ENCODE peak calls at places on chromosomes 3 and 15, in five cellular contexts. One of them, this sample, is unnamed.

GRCh38 chr3:14608298-14608697 is 43.3 kb upstream of the CCDC174 start:
- ATAC-seq in gastroesophageal sphincter: no peak
- ATAC-seq in natural killer cell: no peak
- ATAC-seq in activated CD4-positive, CD25-positive, alpha-beta regulatory T cell treated with anti-CD3 and anti-CD28 coated beads, Interleukin-2, amount 50 U/mL, for 24 hours: no peak
- ATAC-seq in upper lobe of right lung: no peak
- ATAC-seq in this sample: no peak

GRCh38 chr3:122974764-122975162 is 52.8 kb downstream of the SEMA5B start:
- ATAC-seq in gastroesophageal sphincter: no peak
- ATAC-seq in natural killer cell: no peak
- ATAC-seq in activated CD4-positive, CD25-positive, alpha-beta regulatory T cell treated with anti-CD3 and anti-CD28 coated beads, Interleukin-2, amount 50 U/mL, for 24 hours: no peak
- ATAC-seq in upper lobe of right lung: no peak
- ATAC-seq in this sample: peak

GRCh38 chr15:98953950-98954349 is 53.6 kb downstream of the PGPEP1L start:
- ATAC-seq in gastroesophageal sphincter: peak
- ATAC-seq in natural killer cell: no peak
- ATAC-seq in activated CD4-positive, CD25-positive, alpha-beta regulatory T cell treated with anti-CD3 and anti-CD28 coated beads, Interleukin-2, amount 50 U/mL, for 24 hours: no peak
- ATAC-seq in upper lobe of right lung: peak
- ATAC-seq in this sample: no peak

GRCh38 chr3:192597511-192597910 is 129.8 kb downstream of the FGF12 start:
- ATAC-seq in gastroesophageal sphincter: no peak
- ATAC-seq in natural killer cell: no peak
- ATAC-seq in activated CD4-positive, CD25-positive, alpha-beta regulatory T cell treated with anti-CD3 and anti-CD28 coated beads, Interleukin-2, amount 50 U/mL, for 24 hours: no peak
- ATAC-seq in upper lobe of right lung: peak
- ATAC-seq in this sample: no peak

GRCh38 chr3:13260259-13261103 is 159.6 kb downstream of the NUP210 start:
- ATAC-seq in gastroesophageal sphincter: no peak
- ATAC-seq in natural killer cell: no peak
- ATAC-seq in activated CD4-positive, CD25-positive, alpha-beta regulatory T cell treated with anti-CD3 and anti-CD28 coated beads, Interleukin-2, amount 50 U/mL, for 24 hours: no peak
- ATAC-seq in upper lobe of right lung: no peak
- ATAC-seq in this sample: no peak

GRCh38 chr3:182810574-182811268 is 17.4 kb downstream of the ATP11B start:
- ATAC-seq in gastroesophageal sphincter: no peak
- ATAC-seq in natural killer cell: no peak
- ATAC-seq in activated CD4-positive, CD25-positive, alpha-beta regulatory T cell treated with anti-CD3 and anti-CD28 coated beads, Interleukin-2, amount 50 U/mL, for 24 hours: peak
- ATAC-seq in upper lobe of right lung: no peak
- ATAC-seq in this sample: peak

GRCh38 chr15:84961114-84961452 is 20.6 kb upstream of the PDE8A start:
- ATAC-seq in gastroesophageal sphincter: no peak
- ATAC-seq in natural killer cell: no peak
- ATAC-seq in activated CD4-positive, CD25-positive, alpha-beta regulatory T cell treated with anti-CD3 and anti-CD28 coated beads, Interleukin-2, amount 50 U/mL, for 24 hours: no peak
- ATAC-seq in upper lobe of right lung: no peak
- ATAC-seq in this sample: no peak

GRCh38 chr3:25468866-25469319 is 40.8 kb downstream of the RARB start:
- ATAC-seq in gastroesophageal sphincter: peak
- ATAC-seq in natural killer cell: no peak
- ATAC-seq in activated CD4-positive, CD25-positive, alpha-beta regulatory T cell treated with anti-CD3 and anti-CD28 coated beads, Interleukin-2, amount 50 U/mL, for 24 hours: no peak
- ATAC-seq in upper lobe of right lung: peak
- ATAC-seq in this sample: no peak

GRCh38 chr3:141108002-141108401 is 56.9 kb downstream of the SPSB4 start:
- ATAC-seq in gastroesophageal sphincter: no peak
- ATAC-seq in natural killer cell: no peak
- ATAC-seq in activated CD4-positive, CD25-positive, alpha-beta regulatory T cell treated with anti-CD3 and anti-CD28 coated beads, Interleukin-2, amount 50 U/mL, for 24 hours: no peak
- ATAC-seq in upper lobe of right lung: no peak
- ATAC-seq in this sample: no peak

GRCh38 chr3:178041931-178042330 is 494.3 kb upstream of the KCNMB2 start:
- ATAC-seq in gastroesophageal sphincter: no peak
- ATAC-seq in natural killer cell: no peak
- ATAC-seq in activated CD4-positive, CD25-positive, alpha-beta regulatory T cell treated with anti-CD3 and anti-CD28 coated beads, Interleukin-2, amount 50 U/mL, for 24 hours: no peak
- ATAC-seq in upper lobe of right lung: no peak
- ATAC-seq in this sample: no peak

This sample was measured in activated T-helper 17 cell treated with anti-CD3 and anti-CD28 coated beads, Interleukin-2, amount 50 U/mL, for 72 hours.